ENCODE peak calls at places on chromosome 5, in six cellular contexts. Z is GM12878, R is upper lobe of left lung, B is HepG2, Q is K562, A is A549. W is an unnamed sample.
A peak's percentile ranks its signal among the peaks of the same experiment; 100 is the strongest.

GRCh38 chr5:87551807-87552377 is 139.2 kb upstream of the CCNH start:
- ATAC-seq in B (no peak), R (no peak), Z (no peak), A (no peak), Q (no peak), W (no peak)

GRCh38 chr5:96279796-96280542 is 153.1 kb downstream of the PCSK1 start:
- ATAC-seq in B (no peak), R (no peak), Q (no peak), Z (peak; percentile 92), A (peak; percentile 66), W (no peak)

GRCh38 chr5:105836906-105837305 is 1833.8 kb downstream of the EFNA5 start:
- ATAC-seq in Q (no peak), Z (no peak), R (no peak), B (no peak), A (no peak), W (no peak)

GRCh38 chr5:175013251-175013650 is 288.9 kb downstream of the MSX2 start:
- ATAC-seq in Z (no peak), Q (no peak), B (no peak), R (no peak), A (no peak), W (no peak)

GRCh38 chr5:59648949-59649921 is 244.3 kb downstream of the PDE4D start:
- ATAC-seq in Q (no peak), A (no peak), R (no peak), B (no peak), Z (no peak), W (no peak)

GRCh38 chr5:156147251-156147947 is 179.6 kb upstream of the SGCD start:
- ATAC-seq in Q (no peak), B (no peak), R (no peak), A (peak; percentile 95), Z (no peak), W (no peak)

GRCh38 chr5:52710310-52710971 is 77.3 kb upstream of the ITGA1 start:
- ATAC-seq in Q (no peak), R (no peak), A (no peak), Z (peak; percentile 16), B (peak; percentile 47), W (no peak)

GRCh38 chr5:133694181-133694831 is 82.0 kb upstream of the FSTL4 start:
- ATAC-seq in Q (no peak), R (no peak), B (no peak), A (no peak), Z (peak; percentile 30), W (no peak)

GRCh38 chr5:173055722-173055982 is 500 bp upstream of the CREBRF start:
- ATAC-seq in A (no peak), B (no peak), R (no peak), Q (no peak), Z (no peak), W (no peak)

GRCh38 chr5:158958048-158958994 is 141.4 kb downstream of the EBF1 start:
- ATAC-seq in A (no peak), R (no peak), Q (no peak), Z (peak; percentile 44), B (no peak), W (no peak)

GRCh38 chr5:141369994-141370848 is at the start of gene PCDHGB3:
- ATAC-seq in R (no peak), B (no peak), Z (peak; percentile 96), Q (peak; percentile 98), A (peak; percentile 90), W (no peak)

GRCh38 chr5:139650689-139651501 is 2.7 kb downstream of the CXXC5 start:
- ATAC-seq in R (peak; percentile 54), Q (peak; percentile 64), B (peak; percentile 41), A (peak; percentile 2), Z (no peak), W (peak; percentile 34)

GRCh38 chr5:131212471-131213021 is 41.8 kb downstream of the LYRM7 start:
- ATAC-seq in B (no peak), R (no peak), Z (peak; percentile 68), Q (no peak), A (no peak), W (no peak)

GRCh38 chr5:149005077-149005892 is 57.6 kb downstream of the SH3TC2 start:
- ATAC-seq in Q (no peak), B (no peak), A (no peak), R (peak; percentile 66), Z (no peak), W (no peak)

GRCh38 chr5:93359296-93359957 is 221.6 kb downstream of the NR2F1-AS1 start:
- ATAC-seq in A (no peak), Z (no peak), B (no peak), R (peak; percentile 43), Q (no peak), W (peak; percentile 57)

GRCh38 chr5:81021951-81022687 is 62.0 kb downstream of the RASGRF2 start:
- ATAC-seq in Q (no peak), Z (no peak), R (peak; percentile 13), B (peak; percentile 22), A (no peak), W (no peak)

GRCh38 chr5:96652769-96653455 is 9.3 kb upstream of the CAST start:
- ATAC-seq in Z (no peak), B (no peak), R (no peak), Q (no peak), A (no peak), W (no peak)

GRCh38 chr5:31962321-31962720 is 211.8 kb downstream of the GOLPH3 start:
- ATAC-seq in Z (no peak), Q (no peak), R (peak; percentile 92), A (no peak), B (peak; percentile 28), W (no peak)

GRCh38 chr5:124232517-124232916 is 513.9 kb downstream of the ZNF608 start:
- ATAC-seq in B (no peak), A (no peak), R (no peak), Q (no peak), Z (no peak), W (no peak)

GRCh38 chr5:40981420-40981819 is 72.1 kb downstream of the C7 start:
- ATAC-seq in Q (no peak), Z (no peak), R (no peak), A (no peak), B (no peak), W (no peak)

GRCh38 chr5:26663500-26663899 is 374.9 kb downstream of the CDH9 start:
- ATAC-seq in B (no peak), A (no peak), Q (no peak), Z (no peak), R (no peak), W (no peak)

GRCh38 chr5:133319905-133320520 is 268.2 kb downstream of the HSPA4 start:
- ATAC-seq in B (peak; percentile 55), Z (no peak), A (no peak), Q (peak; percentile 70), R (no peak), W (no peak)

GRCh38 chr5:172402531-172403190 is 51.7 kb downstream of the SH3PXD2B start:
- ATAC-seq in A (peak; percentile 19), Q (no peak), B (no peak), Z (no peak), R (peak; percentile 46), W (peak; percentile 41)

GRCh38 chr5:151520294-151520693 is 70.8 kb downstream of the FAT2 start:
- ATAC-seq in R (no peak), B (peak; percentile 79), Z (peak; percentile 66), Q (peak; percentile 73), A (no peak), W (peak; percentile 28)

GRCh38 chr5:68770566-68770965 is 323.2 kb upstream of the SLC30A5 start:
- ATAC-seq in A (no peak), R (no peak), Q (no peak), Z (no peak), B (no peak), W (no peak)

GRCh38 chr5:2094616-2094995 is 211.9 kb upstream of the IRX4 start:
- ATAC-seq in Q (peak; percentile 37), A (no peak), R (peak; percentile 66), B (no peak), Z (no peak), W (peak; percentile 85)

GRCh38 chr5:56164371-56164770 is 68.8 kb downstream of the ANKRD55 start:
- ATAC-seq in Z (no peak), B (peak; percentile 28), Q (no peak), A (peak; percentile 36), R (no peak), W (no peak)
- TF ChIP-seq EP300 in Z (no peak), B (no peak), Q (no peak), A (no peak), R (no peak), W (no peak)

GRCh38 chr5:60960591-60960990 is 15.6 kb downstream of the NDUFAF2 start:
- ATAC-seq in Z (peak; percentile 38), B (no peak), R (no peak), Q (peak; percentile 51), A (no peak), W (no peak)

GRCh38 chr5:60955239-60955638 is 10.2 kb downstream of the NDUFAF2 start:
- ATAC-seq in Z (no peak), R (no peak), Q (no peak), A (no peak), B (no peak), W (no peak)

GRCh38 chr5:60959156-60959555 is 14.2 kb downstream of the NDUFAF2 start:
- ATAC-seq in R (no peak), Q (no peak), A (no peak), B (no peak), Z (no peak), W (no peak)

GRCh38 chr5:60958712-60959111 is 13.7 kb downstream of the NDUFAF2 start:
- ATAC-seq in B (no peak), R (no peak), A (no peak), Q (no peak), Z (no peak), W (no peak)

GRCh38 chr5:60958088-60958487 is 13.1 kb downstream of the NDUFAF2 start:
- ATAC-seq in B (no peak), Q (no peak), A (no peak), Z (no peak), R (no peak), W (no peak)
- TF ChIP-seq EP300 in B (no peak), Q (no peak), A (no peak), Z (no peak), R (no peak), W (no peak)

GRCh38 chr5:100779669-100780375 is 123.3 kb downstream of the ST8SIA4 start:
- ATAC-seq in A (no peak), R (peak; percentile 53), Z (peak; percentile 23), B (no peak), Q (no peak), W (peak; percentile 53)
- TF ChIP-seq EP300 in A (no peak), R (peak; percentile 78), Z (no peak), B (no peak), Q (no peak), W (no peak)

GRCh38 chr5:16529319-16529718 is 63.7 kb upstream of the ZNF622 start:
- ATAC-seq in Q (no peak), A (no peak), Z (no peak), R (no peak), B (no peak), W (no peak)
- TF ChIP-seq EP300 in Q (no peak), A (no peak), Z (no peak), R (no peak), B (no peak), W (no peak)

W was measured in gastroesophageal sphincter.